ENCODE peak calls at places on chromosomes 7 and 10, in ten cellular contexts. One of them, this sample, is unnamed.

GRCh38 chr10:77695186-77695585 is 57.6 kb upstream of the KCNMA1 start:
- DNase-seq in testis: no peak
- DNase-seq in brain microvascular endothelial cell: no peak
- DNase-seq in chondrocyte: no peak
- DNase-seq in IMR-90: no peak
- DNase-seq in tibial artery: no peak
- DNase-seq in body of pancreas: no peak
- DNase-seq in keratinocyte: no peak
- DNase-seq in BJ: no peak
- DNase-seq in CD4-positive, alpha-beta T cell: no peak
- DNase-seq in this sample: no peak

GRCh38 chr7:82210422-82211184 is 233.0 kb downstream of the CACNA2D1 start:
- DNase-seq in testis: no peak
- DNase-seq in brain microvascular endothelial cell: no peak
- DNase-seq in chondrocyte: no peak
- DNase-seq in IMR-90: peak; percentile 18
- DNase-seq in tibial artery: no peak
- DNase-seq in body of pancreas: no peak
- DNase-seq in keratinocyte: no peak
- DNase-seq in BJ: no peak
- DNase-seq in CD4-positive, alpha-beta T cell: no peak
- DNase-seq in this sample: no peak

GRCh38 chr10:110429301-110429700 is 68.4 kb upstream of the DUSP5 start:
- DNase-seq in testis: no peak
- DNase-seq in brain microvascular endothelial cell: no peak
- DNase-seq in chondrocyte: no peak
- DNase-seq in IMR-90: peak; percentile 40
- DNase-seq in tibial artery: no peak
- DNase-seq in body of pancreas: no peak
- DNase-seq in keratinocyte: no peak
- DNase-seq in BJ: no peak
- DNase-seq in CD4-positive, alpha-beta T cell: no peak
- DNase-seq in this sample: no peak

GRCh38 chr7:55567495-55568070 is 4.7 kb downstream of the VOPP1 start:
- DNase-seq in testis: no peak
- DNase-seq in brain microvascular endothelial cell: no peak
- DNase-seq in chondrocyte: no peak
- DNase-seq in IMR-90: no peak
- DNase-seq in tibial artery: no peak
- DNase-seq in body of pancreas: no peak
- DNase-seq in keratinocyte: no peak
- DNase-seq in BJ: no peak
- DNase-seq in CD4-positive, alpha-beta T cell: no peak
- DNase-seq in this sample: no peak

GRCh38 chr10:58972576-58973234 is 203.7 kb upstream of the PHYHIPL start:
- DNase-seq in testis: no peak
- DNase-seq in brain microvascular endothelial cell: no peak
- DNase-seq in chondrocyte: no peak
- DNase-seq in IMR-90: no peak
- DNase-seq in tibial artery: no peak
- DNase-seq in body of pancreas: no peak
- DNase-seq in keratinocyte: no peak
- DNase-seq in BJ: no peak
- DNase-seq in CD4-positive, alpha-beta T cell: no peak
- DNase-seq in this sample: no peak

GRCh38 chr7:73973091-73973490 is 54.9 kb upstream of the ELN start:
- DNase-seq in testis: peak; percentile 0
- DNase-seq in brain microvascular endothelial cell: no peak
- DNase-seq in chondrocyte: peak; percentile 67
- DNase-seq in IMR-90: no peak
- DNase-seq in tibial artery: peak; percentile 88
- DNase-seq in body of pancreas: peak; percentile 54
- DNase-seq in keratinocyte: no peak
- DNase-seq in BJ: no peak
- DNase-seq in CD4-positive, alpha-beta T cell: no peak
- DNase-seq in this sample: peak; percentile 7

GRCh38 chr7:131692131-131692960 is 135.9 kb upstream of the PODXL start:
- DNase-seq in testis: peak; percentile 84
- DNase-seq in brain microvascular endothelial cell: peak; percentile 52
- DNase-seq in chondrocyte: no peak
- DNase-seq in IMR-90: peak; percentile 7
- DNase-seq in tibial artery: no peak
- DNase-seq in body of pancreas: peak; percentile 60
- DNase-seq in keratinocyte: no peak
- DNase-seq in BJ: no peak
- DNase-seq in CD4-positive, alpha-beta T cell: peak; percentile 15
- DNase-seq in this sample: peak; percentile 24

GRCh38 chr7:8274589-8274988 is 12.6 kb upstream of the ICA1 start:
- DNase-seq in testis: no peak
- DNase-seq in brain microvascular endothelial cell: no peak
- DNase-seq in chondrocyte: no peak
- DNase-seq in IMR-90: no peak
- DNase-seq in tibial artery: no peak
- DNase-seq in body of pancreas: no peak
- DNase-seq in keratinocyte: no peak
- DNase-seq in BJ: no peak
- DNase-seq in CD4-positive, alpha-beta T cell: no peak
- DNase-seq in this sample: no peak

GRCh38 chr10:30386801-30387588 is 37.9 kb upstream of the MTPAP start:
- DNase-seq in testis: no peak
- DNase-seq in brain microvascular endothelial cell: no peak
- DNase-seq in chondrocyte: no peak
- DNase-seq in IMR-90: no peak
- DNase-seq in tibial artery: no peak
- DNase-seq in body of pancreas: no peak
- DNase-seq in keratinocyte: no peak
- DNase-seq in BJ: no peak
- DNase-seq in CD4-positive, alpha-beta T cell: no peak
- DNase-seq in this sample: no peak

GRCh38 chr10:123103944-123104343 is 31.8 kb upstream of the HMX3 start:
- DNase-seq in testis: no peak
- DNase-seq in brain microvascular endothelial cell: no peak
- DNase-seq in chondrocyte: no peak
- DNase-seq in IMR-90: no peak
- DNase-seq in tibial artery: no peak
- DNase-seq in body of pancreas: no peak
- DNase-seq in keratinocyte: no peak
- DNase-seq in BJ: no peak
- DNase-seq in CD4-positive, alpha-beta T cell: no peak
- DNase-seq in this sample: no peak

GRCh38 chr10:27745719-27746363 is at the start of gene MKX:
- DNase-seq in testis: peak; percentile 22
- DNase-seq in brain microvascular endothelial cell: peak; percentile 38
- DNase-seq in chondrocyte: peak; percentile 93
- DNase-seq in IMR-90: peak; percentile 44
- DNase-seq in tibial artery: peak; percentile 82
- DNase-seq in body of pancreas: peak; percentile 61
- DNase-seq in keratinocyte: no peak
- DNase-seq in BJ: no peak
- DNase-seq in CD4-positive, alpha-beta T cell: no peak
- DNase-seq in this sample: peak; percentile 93

GRCh38 chr10:98560585-98560984 is 113.8 kb upstream of the HPS1 start:
- DNase-seq in testis: no peak
- DNase-seq in brain microvascular endothelial cell: no peak
- DNase-seq in chondrocyte: no peak
- DNase-seq in IMR-90: no peak
- DNase-seq in tibial artery: no peak
- DNase-seq in body of pancreas: no peak
- DNase-seq in keratinocyte: no peak
- DNase-seq in BJ: no peak
- DNase-seq in CD4-positive, alpha-beta T cell: no peak
- DNase-seq in this sample: no peak

GRCh38 chr7:64314493-64315020 is 796 bp downstream of the ZNF736 start:
- DNase-seq in testis: peak; percentile 25
- DNase-seq in brain microvascular endothelial cell: no peak
- DNase-seq in chondrocyte: no peak
- DNase-seq in IMR-90: no peak
- DNase-seq in tibial artery: no peak
- DNase-seq in body of pancreas: no peak
- DNase-seq in keratinocyte: no peak
- DNase-seq in BJ: no peak
- DNase-seq in CD4-positive, alpha-beta T cell: no peak
- DNase-seq in this sample: no peak

GRCh38 chr10:114638874-114639625 is 19.0 kb downstream of the ABLIM1 start:
- DNase-seq in testis: no peak
- DNase-seq in brain microvascular endothelial cell: peak; percentile 92
- DNase-seq in chondrocyte: no peak
- DNase-seq in IMR-90: peak; percentile 95
- DNase-seq in tibial artery: no peak
- DNase-seq in body of pancreas: no peak
- DNase-seq in keratinocyte: no peak
- DNase-seq in BJ: peak; percentile 97
- DNase-seq in CD4-positive, alpha-beta T cell: no peak
- DNase-seq in this sample: no peak

GRCh38 chr10:1366277-1366676 is 310.1 kb downstream of the WDR37 start:
- DNase-seq in testis: no peak
- DNase-seq in brain microvascular endothelial cell: no peak
- DNase-seq in chondrocyte: no peak
- DNase-seq in IMR-90: no peak
- DNase-seq in tibial artery: no peak
- DNase-seq in body of pancreas: no peak
- DNase-seq in keratinocyte: no peak
- DNase-seq in BJ: no peak
- DNase-seq in CD4-positive, alpha-beta T cell: no peak
- DNase-seq in this sample: peak; percentile 29

GRCh38 chr7:24912874-24913514 is 67.0 kb downstream of the OSBPL3 start:
- DNase-seq in testis: no peak
- DNase-seq in brain microvascular endothelial cell: no peak
- DNase-seq in chondrocyte: no peak
- DNase-seq in IMR-90: no peak
- DNase-seq in tibial artery: no peak
- DNase-seq in body of pancreas: peak; percentile 32
- DNase-seq in keratinocyte: no peak
- DNase-seq in BJ: no peak
- DNase-seq in CD4-positive, alpha-beta T cell: peak; percentile 8
- DNase-seq in this sample: no peak

GRCh38 chr7:107687656-107688055 is 27.0 kb downstream of the SLC26A4 start:
- DNase-seq in testis: no peak
- DNase-seq in brain microvascular endothelial cell: peak; percentile 68
- DNase-seq in chondrocyte: no peak
- DNase-seq in IMR-90: peak; percentile 51
- DNase-seq in tibial artery: no peak
- DNase-seq in body of pancreas: no peak
- DNase-seq in keratinocyte: peak; percentile 23
- DNase-seq in BJ: no peak
- DNase-seq in CD4-positive, alpha-beta T cell: no peak
- DNase-seq in this sample: no peak

GRCh38 chr7:157845203-157845810 is 508.5 kb downstream of the DNAJB6 start:
- DNase-seq in testis: no peak
- DNase-seq in brain microvascular endothelial cell: peak; percentile 4
- DNase-seq in chondrocyte: peak; percentile 77
- DNase-seq in IMR-90: no peak
- DNase-seq in tibial artery: no peak
- DNase-seq in body of pancreas: no peak
- DNase-seq in keratinocyte: no peak
- DNase-seq in BJ: no peak
- DNase-seq in CD4-positive, alpha-beta T cell: no peak
- DNase-seq in this sample: no peak
- TF ChIP-seq CTCF in testis: no peak
- TF ChIP-seq CTCF in brain microvascular endothelial cell: no peak
- TF ChIP-seq CTCF in chondrocyte: no peak
- TF ChIP-seq CTCF in IMR-90: no peak
- TF ChIP-seq CTCF in tibial artery: no peak
- TF ChIP-seq CTCF in body of pancreas: no peak
- TF ChIP-seq CTCF in keratinocyte: no peak
- TF ChIP-seq CTCF in BJ: no peak
- TF ChIP-seq CTCF in CD4-positive, alpha-beta T cell: no peak
- TF ChIP-seq CTCF in this sample: no peak

GRCh38 chr7:54477083-54477482 is 65.1 kb upstream of the VSTM2A start:
- DNase-seq in testis: no peak
- DNase-seq in brain microvascular endothelial cell: no peak
- DNase-seq in chondrocyte: no peak
- DNase-seq in IMR-90: no peak
- DNase-seq in tibial artery: no peak
- DNase-seq in body of pancreas: no peak
- DNase-seq in keratinocyte: no peak
- DNase-seq in BJ: no peak
- DNase-seq in CD4-positive, alpha-beta T cell: no peak
- DNase-seq in this sample: no peak
- TF ChIP-seq CTCF in testis: no peak
- TF ChIP-seq CTCF in brain microvascular endothelial cell: no peak
- TF ChIP-seq CTCF in chondrocyte: peak; percentile 29
- TF ChIP-seq CTCF in IMR-90: no peak
- TF ChIP-seq CTCF in tibial artery: no peak
- TF ChIP-seq CTCF in body of pancreas: no peak
- TF ChIP-seq CTCF in keratinocyte: no peak
- TF ChIP-seq CTCF in BJ: no peak
- TF ChIP-seq CTCF in CD4-positive, alpha-beta T cell: no peak
- TF ChIP-seq CTCF in this sample: no peak

GRCh38 chr10:48976208-48976607 is 36.6 kb upstream of the LRRC18 start:
- DNase-seq in testis: peak; percentile 64
- DNase-seq in brain microvascular endothelial cell: no peak
- DNase-seq in chondrocyte: no peak
- DNase-seq in IMR-90: peak; percentile 4
- DNase-seq in tibial artery: peak; percentile 56
- DNase-seq in body of pancreas: no peak
- DNase-seq in keratinocyte: no peak
- DNase-seq in BJ: no peak
- DNase-seq in CD4-positive, alpha-beta T cell: no peak
- DNase-seq in this sample: no peak
- TF ChIP-seq CTCF in testis: no peak
- TF ChIP-seq CTCF in brain microvascular endothelial cell: peak; percentile 54
- TF ChIP-seq CTCF in chondrocyte: peak; percentile 64
- TF ChIP-seq CTCF in IMR-90: peak; percentile 17
- TF ChIP-seq CTCF in tibial artery: peak; percentile 22
- TF ChIP-seq CTCF in body of pancreas: no peak
- TF ChIP-seq CTCF in keratinocyte: peak; percentile 54
- TF ChIP-seq CTCF in BJ: peak; percentile 22
- TF ChIP-seq CTCF in CD4-positive, alpha-beta T cell: no peak
- TF ChIP-seq CTCF in this sample: no peak

GRCh38 chr7:36084485-36085091 is 68.5 kb upstream of the EEPD1 start:
- DNase-seq in testis: peak; percentile 55
- DNase-seq in brain microvascular endothelial cell: peak; percentile 44
- DNase-seq in chondrocyte: no peak
- DNase-seq in IMR-90: peak; percentile 41
- DNase-seq in tibial artery: peak; percentile 63
- DNase-seq in body of pancreas: peak; percentile 91
- DNase-seq in keratinocyte: no peak
- DNase-seq in BJ: peak; percentile 14
- DNase-seq in CD4-positive, alpha-beta T cell: no peak
- DNase-seq in this sample: peak; percentile 69
- TF ChIP-seq CTCF in testis: no peak
- TF ChIP-seq CTCF in brain microvascular endothelial cell: peak; percentile 77
- TF ChIP-seq CTCF in chondrocyte: peak; percentile 66
- TF ChIP-seq CTCF in IMR-90: peak; percentile 33
- TF ChIP-seq CTCF in tibial artery: peak; percentile 14
- TF ChIP-seq CTCF in body of pancreas: peak; percentile 42
- TF ChIP-seq CTCF in keratinocyte: peak; percentile 67
- TF ChIP-seq CTCF in BJ: peak; percentile 52
- TF ChIP-seq CTCF in CD4-positive, alpha-beta T cell: no peak
- TF ChIP-seq CTCF in this sample: no peak